ENCODE peak calls at places on chromosomes 12 and 14, in nine cellular contexts. M, D, Y, C, A, R, G, I and K are unnamed samples.

GRCh38 chr12:30440826-30441602 is 254.7 kb downstream of the IPO8 start:
- DNase-seq in M (peak), D (no peak), Y (no peak), C (peak), A (no peak), R (peak), G (peak), I (no peak), K (no peak)

GRCh38 chr14:61326847-61327246 is 5.5 kb downstream of the PRKCH start:
- DNase-seq in M (no peak), D (no peak), Y (no peak), C (peak), A (peak), R (no peak), G (no peak), I (no peak), K (peak)

GRCh38 chr12:109309441-109310246 is 560 bp upstream of the FOXN4 start:
- DNase-seq in M (no peak), D (no peak), Y (no peak), C (no peak), A (no peak), R (no peak), G (no peak), I (no peak), K (no peak)

GRCh38 chr14:88798161-88798560 is 5.4 kb upstream of the EML5 start:
- DNase-seq in M (no peak), D (no peak), Y (no peak), C (no peak), A (no peak), R (no peak), G (no peak), I (no peak), K (no peak)

GRCh38 chr14:23559010-23559920 is 3.2 kb downstream of the THTPA start:
- DNase-seq in M (peak), D (no peak), Y (peak), C (peak), A (peak), R (peak), G (peak), I (peak), K (no peak)

GRCh38 chr14:22081352-22081751 is 407.7 kb upstream of the OR4E1 start:
- DNase-seq in M (no peak), D (no peak), Y (no peak), C (no peak), A (no peak), R (no peak), G (no peak), I (no peak), K (no peak)

GRCh38 chr12:72228424-72228823 is 43.7 kb upstream of the TRHDE start:
- DNase-seq in M (no peak), D (no peak), Y (no peak), C (no peak), A (no peak), R (no peak), G (peak), I (no peak), K (no peak)

GRCh38 chr12:23523339-23523738 is 426.1 kb downstream of the SOX5 start:
- DNase-seq in M (no peak), D (no peak), Y (no peak), C (no peak), A (no peak), R (no peak), G (no peak), I (no peak), K (no peak)